ENCODE peak calls at places on chromosomes 7 and 10, in seven cellular contexts. G is Panc1, Z is GM23338, I is K562, L is sigmoid colon, M is SK-N-SH, K is stomach. R is an unnamed sample.

GRCh38 chr10:101062231-101063161 is 707 bp downstream of the KAZALD1 start:
- DNase-seq in G (no peak), L (peak), Z (peak), K (peak), M (peak), I (peak), R (peak)

GRCh38 chr10:132508497-132509443 is 28.8 kb upstream of the INPP5A start:
- DNase-seq in K (peak), M (peak), I (no peak), G (no peak), Z (no peak), L (peak), R (no peak)

GRCh38 chr10:130757271-130757670 is 554.2 kb downstream of the TCERG1L start:
- DNase-seq in L (peak), K (peak), G (no peak), I (no peak), Z (no peak), M (peak), R (no peak)

GRCh38 chr7:25179771-25180591 is 48.3 kb downstream of the NPVF start:
- DNase-seq in Z (peak), M (peak), I (peak), K (peak), G (peak), L (peak), R (peak)

GRCh38 chr7:98872328-98872924 is 2.6 kb upstream of the TMEM130 start:
- DNase-seq in M (peak), G (no peak), I (peak), L (peak), Z (peak), K (no peak), R (no peak)

GRCh38 chr10:100567249-100567648 is 31.5 kb downstream of the HIF1AN start:
- DNase-seq in Z (no peak), G (no peak), M (no peak), I (no peak), L (no peak), K (no peak), R (no peak)

GRCh38 chr7:151351967-151352366 is 10.4 kb downstream of the NUB1 start:
- DNase-seq in G (no peak), M (no peak), Z (no peak), K (no peak), L (no peak), I (no peak), R (no peak)

GRCh38 chr7:130972201-130972600 is 238.2 kb upstream of the KLF14 start:
- DNase-seq in G (no peak), I (no peak), Z (no peak), K (no peak), M (no peak), L (no peak), R (no peak)

GRCh38 chr10:22634093-22634492 is 80.3 kb downstream of the PIP4K2A start:
- DNase-seq in G (no peak), Z (no peak), I (no peak), K (no peak), M (no peak), L (no peak), R (no peak)

GRCh38 chr7:80916770-80917681 is 1.8 kb downstream of the SEMA3C start:
- DNase-seq in I (no peak), M (peak), L (no peak), G (peak), Z (peak), K (no peak), R (no peak)

GRCh38 chr10:123391275-123392028 is 237.2 kb downstream of the BUB3 start:
- DNase-seq in K (no peak), Z (no peak), L (no peak), I (no peak), M (no peak), G (no peak), R (no peak)

GRCh38 chr7:44733708-44734481 is 14.8 kb upstream of the ZMIZ2 start:
- DNase-seq in G (peak), I (no peak), Z (no peak), L (no peak), K (no peak), M (no peak), R (no peak)

GRCh38 chr10:102455893-102456471 is 4.6 kb upstream of the C10orf95 start:
- DNase-seq in I (peak), L (no peak), Z (peak), M (no peak), K (no peak), G (no peak), R (peak)

GRCh38 chr7:37385787-37386186 is 62.9 kb downstream of the ELMO1 start:
- DNase-seq in K (no peak), L (no peak), G (no peak), Z (no peak), M (no peak), I (no peak), R (no peak)

GRCh38 chr7:148481147-148481526 is 109.4 kb upstream of the C7orf33 start:
- DNase-seq in M (no peak), Z (no peak), I (no peak), L (no peak), K (no peak), G (no peak), R (no peak)

GRCh38 chr7:1432411-1433082 is 26.7 kb downstream of the MICALL2 start:
- DNase-seq in M (peak), L (peak), Z (peak), K (peak), G (peak), I (peak), R (peak)

GRCh38 chr10:111108441-111108840 is 31.6 kb downstream of the ADRA2A start:
- DNase-seq in G (no peak), M (no peak), K (no peak), Z (no peak), I (no peak), L (no peak), R (no peak)

GRCh38 chr10:95767884-95768556 is 12.1 kb downstream of the ENTPD1 start:
- DNase-seq in M (no peak), L (no peak), K (no peak), G (no peak), I (no peak), Z (no peak), R (no peak)

GRCh38 chr10:118615888-118616287 is 20.4 kb upstream of the PRLHR start:
- DNase-seq in L (no peak), I (no peak), G (no peak), Z (peak), K (no peak), M (peak), R (no peak)

GRCh38 chr10:86200269-86200668 is 166.3 kb downstream of the GRID1 start:
- DNase-seq in L (peak), G (no peak), Z (no peak), M (no peak), I (no peak), K (no peak), R (no peak)

GRCh38 chr10:51886438-51887068 is 187.2 kb upstream of the CSTF2T start:
- DNase-seq in L (no peak), G (no peak), I (no peak), Z (no peak), K (no peak), M (no peak), R (no peak)

GRCh38 chr7:131919920-131920709 is 363.7 kb upstream of the PODXL start:
- DNase-seq in I (no peak), L (no peak), G (no peak), K (no peak), M (no peak), Z (peak), R (no peak)

GRCh38 chr10:7813481-7813880 is 4.8 kb upstream of the TAF3 start:
- DNase-seq in K (no peak), M (no peak), G (no peak), I (peak), Z (peak), L (no peak), R (no peak)

DNA sequence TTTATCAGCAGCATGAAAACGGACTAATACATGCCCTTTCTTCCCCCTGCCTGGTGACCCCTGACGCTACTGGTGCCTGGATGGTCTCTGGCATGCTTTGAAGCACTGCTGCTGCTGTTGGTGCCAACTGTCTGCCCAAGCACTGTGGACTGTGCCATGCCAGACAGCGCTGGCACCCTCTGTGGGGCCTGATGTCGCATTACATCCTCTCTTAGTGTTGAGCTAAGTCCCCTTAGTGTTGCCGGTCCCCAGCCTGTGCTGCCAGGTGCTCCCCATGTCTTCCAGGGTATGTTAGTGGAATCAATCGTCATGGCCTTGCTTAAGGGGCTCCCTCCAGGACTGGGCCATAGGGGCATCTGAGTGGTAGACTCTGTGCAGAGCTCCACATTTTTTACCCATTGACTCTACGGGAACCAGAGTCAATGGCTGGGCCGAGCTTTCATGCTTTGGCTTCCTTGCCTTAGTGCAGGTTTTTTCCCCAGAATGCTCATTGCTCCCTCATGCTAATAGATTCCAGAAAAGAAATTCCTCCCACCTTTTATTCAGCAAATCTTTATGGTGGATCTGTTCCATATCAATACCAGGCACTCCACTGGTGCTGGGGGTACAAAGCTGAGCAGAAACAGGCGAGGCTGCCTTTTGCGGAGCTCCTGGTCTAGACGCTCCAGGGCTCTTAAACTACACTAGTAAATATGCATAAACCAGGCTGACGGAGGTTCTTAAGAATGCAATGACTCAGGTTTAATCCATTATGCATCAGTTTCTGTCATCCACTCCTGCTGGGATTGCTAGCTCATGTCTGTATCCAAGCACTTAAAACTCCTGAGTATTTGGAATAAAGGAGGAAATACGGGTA is 21.8 kb upstream of the MRC1 start:
- DNase-seq in L (no peak), G (peak), M (no peak), Z (peak), I (no peak), K (no peak), R (no peak)
- H3K27ac ChIP-seq in L (no peak), G (peak), M (peak), Z (no peak), I (no peak), K (no peak), R (no peak)

GRCh38 chr7:116687801-116688201 is 15.8 kb downstream of the MET start:
- DNase-seq in M (no peak), L (no peak), Z (peak), G (peak), K (no peak), I (no peak), R (no peak)
- TF ChIP-seq POLR2AphosphoS5 in M (no peak), L (no peak), Z (no peak), G (no peak), K (no peak), I (no peak), R (no peak)

DNA sequence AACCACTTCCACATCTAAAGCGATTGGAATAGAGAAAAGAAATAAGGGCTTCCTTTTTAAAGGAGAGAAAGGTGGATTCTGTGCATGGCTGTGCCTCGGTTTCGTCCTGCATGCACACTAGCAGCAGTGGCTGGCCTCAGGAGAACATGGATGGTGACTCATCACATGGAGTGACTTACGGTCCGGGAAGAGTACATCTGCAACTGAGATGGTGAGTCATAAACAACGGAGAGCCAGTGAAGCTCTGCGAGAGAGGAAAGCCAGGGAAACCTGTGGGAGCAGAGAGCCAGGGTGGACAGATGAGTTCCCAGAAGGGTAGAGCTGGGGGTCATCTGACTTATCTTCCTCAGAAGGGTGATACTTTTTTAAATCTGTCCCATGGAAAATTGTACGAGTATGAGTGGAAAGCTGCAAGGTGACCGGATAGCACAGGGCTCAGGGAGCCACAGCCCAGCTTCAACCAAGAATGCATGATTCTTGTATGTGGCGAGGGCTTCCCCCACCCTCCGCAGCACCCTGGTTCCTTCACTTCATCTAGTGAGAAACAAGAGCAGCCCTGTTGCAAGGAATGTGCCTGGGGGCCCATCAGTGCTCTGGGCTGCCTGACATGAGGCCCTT is 259.1 kb downstream of the KLF6 start:
- DNase-seq in G (peak), K (no peak), I (peak), L (peak), M (no peak), Z (no peak), R (peak)
- H3K27ac ChIP-seq in G (no peak), K (peak), I (no peak), L (peak), M (peak), Z (no peak), R (peak)

GRCh38 chr7:46606771-46607170 is 685.7 kb upstream of the IGFBP3 start:
- DNase-seq in L (no peak), I (no peak), M (no peak), Z (no peak), K (no peak), G (no peak), R (no peak)

GRCh38 chr7:46603296-46603701 is 682.2 kb upstream of the IGFBP3 start:
- DNase-seq in G (no peak), M (no peak), L (peak), K (no peak), Z (no peak), I (no peak), R (no peak)

GRCh38 chr7:46607176-46607575 is 686.1 kb upstream of the IGFBP3 start:
- DNase-seq in I (no peak), L (no peak), K (no peak), Z (no peak), M (no peak), G (no peak), R (no peak)

GRCh38 chr7:46600340-46600739 is 679.3 kb upstream of the IGFBP3 start:
- DNase-seq in I (no peak), Z (no peak), G (no peak), M (no peak), K (no peak), L (peak), R (no peak)

DNA sequence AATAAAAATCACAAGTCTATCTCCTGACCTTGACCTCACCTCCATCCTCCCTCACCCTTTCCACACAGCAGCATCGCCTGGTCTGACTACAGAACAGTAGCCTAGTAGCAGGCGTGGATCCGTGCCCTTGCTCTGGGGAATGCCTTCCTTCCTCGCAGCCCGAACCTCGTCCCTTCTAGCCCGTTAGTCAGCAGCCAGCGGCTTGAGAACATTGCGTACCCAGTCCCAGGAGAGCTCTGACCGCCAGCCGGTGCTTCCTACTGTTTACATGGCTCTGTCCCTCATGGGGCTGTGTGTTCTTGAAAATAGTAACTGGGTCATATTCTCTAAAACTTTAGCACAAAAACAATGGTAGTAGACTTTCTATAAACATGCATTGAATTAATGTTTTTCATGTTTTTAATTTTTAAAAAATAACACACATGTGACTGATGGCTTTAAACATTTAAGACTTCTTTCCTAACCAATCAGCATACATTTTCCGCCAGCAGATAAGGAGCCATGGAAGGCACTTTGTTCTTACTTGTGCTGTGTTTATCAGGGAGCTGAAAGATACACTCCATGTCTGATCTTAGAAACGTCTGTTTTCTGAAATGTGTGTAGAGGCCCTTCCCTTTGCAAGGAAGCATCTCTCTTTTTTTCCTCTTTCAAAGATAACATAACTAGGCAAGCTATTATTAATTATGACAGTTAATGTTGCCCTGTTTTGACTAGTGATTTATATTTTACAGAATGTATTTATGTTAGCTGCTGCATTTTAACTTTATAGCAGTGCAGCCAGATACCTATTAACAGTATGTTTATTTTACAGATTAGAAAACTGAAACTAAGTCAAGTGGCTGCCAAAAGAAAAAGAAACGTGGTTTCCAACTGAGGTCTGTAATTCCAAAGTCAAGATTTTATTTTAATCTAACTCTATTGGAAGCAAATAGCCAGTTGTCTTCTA is 683.0 kb upstream of the IGFBP3 start:
- DNase-seq in K (peak), M (peak), G (no peak), Z (no peak), L (peak), I (no peak), R (peak)
- TF ChIP-seq POLR2AphosphoS5 in K (peak), M (no peak), G (no peak), Z (no peak), L (peak), I (no peak), R (peak)

GRCh38 chr7:92528958-92529264 is 316 bp downstream of the RBM48 start:
- DNase-seq in K (no peak), G (no peak), Z (no peak), L (no peak), I (no peak), M (no peak), R (no peak)

GRCh38 chr7:92534572-92534971 is 6.0 kb downstream of the RBM48 start:
- DNase-seq in K (no peak), Z (no peak), G (no peak), L (no peak), M (no peak), I (no peak), R (no peak)
- H3K27ac ChIP-seq in K (no peak), Z (no peak), G (no peak), L (no peak), M (no peak), I (no peak), R (no peak)

GRCh38 chr7:137958593-137959431 is 43.1 kb downstream of the CREB3L2 start:
- DNase-seq in M (no peak), L (no peak), G (no peak), I (no peak), K (no peak), Z (no peak), R (no peak)

GRCh38 chr7:137961200-137962177 is 40.4 kb downstream of the CREB3L2 start:
- DNase-seq in M (no peak), K (no peak), Z (no peak), L (no peak), G (no peak), I (peak), R (no peak)

GRCh38 chr7:137962491-137962874 is 39.4 kb downstream of the CREB3L2 start:
- DNase-seq in Z (no peak), M (no peak), I (no peak), K (no peak), L (no peak), G (no peak), R (no peak)

GRCh38 chr7:137957887-137958286 is 44.0 kb downstream of the CREB3L2 start:
- DNase-seq in L (no peak), K (no peak), Z (no peak), I (no peak), G (no peak), M (no peak), R (no peak)

DNA sequence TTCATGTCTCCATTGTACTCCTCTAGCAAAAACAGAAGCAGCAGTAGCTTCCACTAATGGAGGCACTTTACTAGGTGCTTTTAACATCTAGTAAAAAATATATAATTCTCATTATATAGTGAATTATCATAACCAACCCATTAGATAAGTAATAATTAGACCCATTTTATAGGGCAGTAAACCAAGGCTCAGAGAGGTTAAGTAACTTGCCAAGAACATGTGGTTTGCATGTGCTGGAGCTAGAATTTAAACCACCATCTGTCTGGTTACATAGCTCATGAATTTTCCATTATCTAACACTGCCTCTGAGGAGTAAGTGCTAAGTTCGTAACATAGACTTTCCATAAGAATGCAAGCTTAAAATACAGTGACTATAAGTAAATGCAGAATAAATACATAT is 41.9 kb downstream of the CREB3L2 start:
- DNase-seq in L (no peak), M (no peak), G (no peak), K (no peak), Z (no peak), I (no peak), R (no peak)
- TF ChIP-seq POLR2AphosphoS5 in L (no peak), M (no peak), G (no peak), K (no peak), Z (no peak), I (no peak), R (no peak)

DNA sequence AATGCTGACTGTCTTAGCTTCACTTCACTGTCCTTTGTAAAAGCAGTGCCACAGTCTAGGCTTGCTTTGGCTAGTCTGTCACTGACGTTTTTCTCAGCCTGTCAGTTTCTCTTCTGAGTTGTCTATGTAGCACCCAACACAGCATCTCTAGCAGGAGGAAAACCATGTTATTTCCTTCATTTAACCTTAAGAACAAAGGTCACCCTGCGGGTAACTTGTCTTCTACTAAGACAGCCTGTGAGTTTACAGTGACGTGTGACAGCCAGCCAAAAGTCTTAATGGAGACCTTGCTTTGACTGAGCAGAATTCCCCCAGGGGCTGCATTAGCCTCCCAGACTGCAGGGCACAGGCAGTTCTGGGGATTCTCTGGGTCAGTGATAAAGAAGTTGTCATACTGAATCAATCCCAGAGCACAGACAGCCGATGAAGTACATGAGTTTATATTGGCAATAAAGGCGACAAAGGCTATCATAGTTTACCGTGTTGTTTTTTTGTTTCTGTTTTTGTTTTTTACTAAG is 296.0 kb upstream of the KIAA1217 start:
- DNase-seq in M (peak), Z (no peak), L (no peak), I (no peak), G (no peak), K (no peak), R (no peak)
- H3K27ac ChIP-seq in M (peak), Z (no peak), L (no peak), I (no peak), G (no peak), K (no peak), R (no peak)

R was measured in transverse colon.